ENCODE peak calls at places on chromosomes 4 and X, in seven cellular contexts. C is GM10248, B is H1, Y is RWPE1, H is cardiac fibroblast, R is foreskin fibroblast, U is cardiac muscle cell. I is an unnamed sample.
A peak's percentile ranks its signal among the peaks of the same experiment; 100 is the strongest.

GRCh38 chrX:13489451-13489850 is 80.0 kb upstream of the EGFL6 start:
- DNase-seq in H (peak; percentile 81), U (peak; percentile 70), B (no peak), C (no peak), Y (peak; percentile 6), R (peak; percentile 68), I (peak; percentile 57)

GRCh38 chr4:72842323-72842722 is 227.2 kb downstream of the COX18 start:
- DNase-seq in U (no peak), C (no peak), B (no peak), Y (no peak), H (peak; percentile 45), R (no peak), I (no peak)

GRCh38 chrX:9476810-9477575 is 12.1 kb downstream of the TBL1X start:
- DNase-seq in C (no peak), U (no peak), H (no peak), Y (no peak), B (no peak), R (no peak), I (no peak)

GRCh38 chrX:3244955-3245354 is 101.5 kb downstream of the MXRA5 start:
- DNase-seq in B (no peak), Y (peak; percentile 4), U (no peak), H (peak; percentile 6), R (peak; percentile 28), C (no peak), I (no peak)

GRCh38 chr4:54318904-54319303 is 89.8 kb downstream of the PDGFRA start:
- DNase-seq in B (no peak), U (peak; percentile 76), Y (peak; percentile 49), H (peak; percentile 79), R (peak; percentile 55), C (peak; percentile 36), I (no peak)

GRCh38 chr4:18686338-18687039 is 664.9 kb upstream of the LCORL start:
- DNase-seq in R (no peak), Y (no peak), B (no peak), C (no peak), H (peak; percentile 2), U (no peak), I (no peak)

GRCh38 chrX:57573754-57574153 is 18.1 kb upstream of the ZXDB start:
- DNase-seq in B (no peak), U (no peak), Y (no peak), H (peak; percentile 44), R (peak; percentile 37), C (no peak), I (no peak)

GRCh38 chrX:39162322-39162721 is 361.1 kb downstream of the MID1IP1 start:
- DNase-seq in U (no peak), B (peak; percentile 53), R (no peak), Y (no peak), H (no peak), C (peak; percentile 36), I (peak; percentile 64)

GRCh38 chr4:8267077-8267476 is 2.5 kb upstream of the HTRA3 start:
- DNase-seq in H (peak; percentile 71), B (peak; percentile 83), R (peak; percentile 50), C (peak; percentile 82), Y (peak; percentile 50), U (peak; percentile 88), I (peak; percentile 70)

GRCh38 chr4:85967872-85968271 is 392.0 kb downstream of the MAPK10 start:
- DNase-seq in C (no peak), R (peak; percentile 57), U (peak; percentile 47), B (no peak), H (peak; percentile 68), Y (no peak), I (no peak)

GRCh38 chrX:15790766-15791380 is 589 bp downstream of the ZRSR2 start:
- DNase-seq in C (no peak), U (peak; percentile 3), Y (peak; percentile 0), B (no peak), H (peak; percentile 17), R (peak; percentile 15), I (no peak)

GRCh38 chr4:40811886-40812857 is 62.4 kb downstream of the NSUN7 start:
- DNase-seq in B (no peak), R (peak; percentile 27), C (no peak), Y (no peak), U (peak; percentile 54), H (peak; percentile 73), I (no peak)

GRCh38 chrX:9867753-9868152 is 81.5 kb downstream of the SHROOM2 start:
- DNase-seq in C (no peak), U (peak; percentile 30), Y (no peak), B (no peak), H (no peak), R (no peak), I (no peak)

GRCh38 chrX:39814391-39814790 is 283.4 kb downstream of the BCOR start:
- DNase-seq in Y (peak; percentile 12), U (peak; percentile 40), B (no peak), H (peak; percentile 53), R (peak; percentile 52), C (peak; percentile 35), I (peak; percentile 26)

GRCh38 chrX:11867610-11868345 is 109.7 kb downstream of the MSL3 start:
- DNase-seq in U (no peak), R (no peak), H (no peak), B (no peak), Y (no peak), C (peak; percentile 9), I (no peak)

GRCh38 chr4:159284733-159285132 is 181.9 kb downstream of the RAPGEF2 start:
- DNase-seq in Y (no peak), B (no peak), U (no peak), C (no peak), H (no peak), R (no peak), I (no peak)

GRCh38 chrX:134542485-134542884 is 82.5 kb downstream of the HPRT1 start:
- DNase-seq in U (peak; percentile 88), B (no peak), R (peak; percentile 67), C (no peak), Y (peak; percentile 51), H (peak; percentile 69), I (no peak)

GRCh38 chrX:40402771-40403533 is 177.8 kb upstream of the ATP6AP2 start:
- DNase-seq in C (no peak), H (peak; percentile 35), Y (peak; percentile 11), B (no peak), U (peak; percentile 65), R (peak; percentile 43), I (peak; percentile 20)

DNA sequence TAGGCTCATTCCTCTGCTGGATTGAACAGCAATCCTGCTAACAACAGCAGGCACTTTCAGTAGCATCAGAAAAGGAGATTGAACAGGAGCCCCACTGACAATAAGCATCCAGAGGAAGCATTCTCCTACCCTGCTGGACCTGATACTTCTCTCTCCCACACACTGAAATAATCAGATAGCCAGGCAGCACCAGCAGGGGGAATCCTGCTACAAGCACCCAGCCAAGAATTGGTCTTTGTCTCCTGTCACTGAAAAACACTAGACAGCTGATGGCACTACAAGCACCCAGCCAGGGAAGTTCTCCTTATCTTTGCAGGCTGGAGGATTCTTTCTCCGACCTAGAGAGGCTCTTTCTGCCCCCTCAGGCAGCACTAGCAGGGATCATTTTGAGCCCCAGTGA is 444.3 kb upstream of the GRIA3 start:
- DNase-seq in Y (no peak), U (no peak), R (peak; percentile 4), B (no peak), H (peak; percentile 0), C (no peak), I (no peak)
- TF ChIP-seq CTCF in Y (no peak), U (no peak), R (peak; percentile 14), B (no peak), H (peak; percentile 6), C (no peak), I (no peak)

GRCh38 chr4:132332932-132333722 is 816.0 kb upstream of the PCDH10 start:
- DNase-seq in Y (no peak), C (no peak), H (peak; percentile 1), R (peak; percentile 19), U (peak; percentile 30), B (no peak), I (no peak)
- TF ChIP-seq CTCF in Y (peak; percentile 36), C (peak; percentile 24), H (no peak), R (no peak), U (peak; percentile 37), B (no peak), I (peak; percentile 9)

GRCh38 chr4:94757192-94758140 is at the start of gene BMPR1B:
- DNase-seq in Y (peak; percentile 45), B (peak; percentile 54), H (peak; percentile 69), C (peak; percentile 13), R (peak; percentile 75), U (peak; percentile 70), I (no peak)
- TF ChIP-seq CTCF in Y (peak; percentile 9), B (no peak), H (no peak), C (no peak), R (no peak), U (no peak), I (no peak)

DNA sequence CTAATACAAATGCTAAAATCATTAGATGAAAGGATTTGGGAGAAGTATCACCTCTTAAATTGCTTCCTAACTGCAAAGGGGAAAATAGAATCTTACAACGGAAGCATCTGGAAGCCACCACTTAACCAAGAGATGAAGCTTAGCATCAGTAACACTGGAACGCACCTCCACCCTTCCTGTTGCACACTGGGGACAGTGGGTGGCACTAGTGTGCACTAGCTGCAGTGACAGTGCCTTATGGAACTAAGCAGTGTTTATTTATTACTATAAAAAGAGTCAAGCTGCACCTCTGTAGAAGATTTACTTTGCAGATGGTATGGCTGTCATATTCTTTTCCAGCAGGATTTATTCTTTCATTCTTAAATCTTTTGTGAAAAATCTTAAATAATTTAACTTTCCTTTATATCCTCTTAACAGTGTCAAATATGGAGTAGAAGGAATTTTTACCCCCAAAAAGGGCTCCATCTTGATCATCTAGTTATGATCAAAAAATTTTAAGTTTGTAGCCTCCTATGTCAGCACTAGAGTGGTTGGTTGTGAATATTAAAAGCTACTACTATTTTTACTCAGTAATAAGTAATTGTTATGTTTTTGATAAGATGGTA is 76.7 kb downstream of the SCD5 start:
- DNase-seq in U (no peak), Y (peak; percentile 21), R (peak; percentile 37), C (peak; percentile 30), H (peak; percentile 33), B (no peak), I (no peak)
- TF ChIP-seq CTCF in U (no peak), Y (peak; percentile 62), R (peak; percentile 59), C (peak; percentile 81), H (peak; percentile 30), B (peak; percentile 54), I (peak; percentile 52)

GRCh38 chrX:24561121-24561520 is 86.0 kb downstream of the PCYT1B start:
- DNase-seq in R (peak; percentile 4), B (no peak), U (peak; percentile 19), H (peak; percentile 16), Y (no peak), C (peak; percentile 50), I (no peak)
- TF ChIP-seq CTCF in R (no peak), B (no peak), U (peak; percentile 16), H (peak; percentile 17), Y (no peak), C (no peak), I (no peak)

GRCh38 chr4:14749910-14750309 is 252.4 kb upstream of the CPEB2 start:
- DNase-seq in C (peak; percentile 20), Y (peak; percentile 41), U (peak; percentile 26), B (no peak), H (peak; percentile 50), R (peak; percentile 4), I (peak; percentile 31)
- TF ChIP-seq CTCF in C (peak; percentile 39), Y (no peak), U (peak; percentile 19), B (peak; percentile 42), H (peak; percentile 29), R (no peak), I (peak; percentile 12)

DNA sequence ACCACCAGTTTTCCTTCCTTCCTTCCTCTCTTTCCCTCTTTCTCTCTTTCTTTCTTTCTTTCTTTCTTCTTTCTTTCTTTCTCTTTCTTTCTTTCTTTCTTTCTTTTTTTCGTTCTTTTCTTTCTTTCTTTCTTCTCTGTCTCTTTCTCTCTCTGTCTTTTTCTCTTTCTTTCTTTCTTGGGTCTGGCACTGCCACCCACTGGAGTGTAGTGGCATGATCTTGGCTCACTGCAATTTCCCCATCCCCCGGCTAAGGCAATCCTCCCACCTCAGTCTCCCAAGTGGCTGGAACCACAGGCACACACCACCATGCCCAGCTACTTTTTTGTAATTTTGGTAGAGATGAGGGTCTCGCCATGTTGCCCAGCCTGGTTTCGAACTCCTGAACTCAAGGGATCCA is 51.6 kb upstream of the NHS start:
- DNase-seq in Y (no peak), U (no peak), B (no peak), C (no peak), R (no peak), H (no peak), I (no peak)
- TF ChIP-seq CTCF in Y (no peak), U (no peak), B (peak; percentile 10), C (no peak), R (no peak), H (no peak), I (no peak)

I was measured in colonic mucosa.